ENCODE peak calls at places on chromosomes 11 and 22, in four cellular contexts. One of them, this sample, is unnamed.

GRCh38 chr11:6911946-6912345 is 8.9 kb upstream of the OR2D3 start:
- DNase-seq in amygdala: no peak
- DNase-seq in Ammon's horn: no peak
- DNase-seq in naive thymus-derived CD4-positive, alpha-beta T cell: no peak
- DNase-seq in this sample: no peak

GRCh38 chr11:94130589-94131362 is 2.1 kb downstream of the PANX1 start:
- DNase-seq in amygdala: no peak
- DNase-seq in Ammon's horn: no peak
- DNase-seq in naive thymus-derived CD4-positive, alpha-beta T cell: no peak
- DNase-seq in this sample: no peak

GRCh38 chr11:28961726-28962125 is 853.5 kb downstream of the METTL15 start:
- DNase-seq in amygdala: no peak
- DNase-seq in Ammon's horn: no peak
- DNase-seq in naive thymus-derived CD4-positive, alpha-beta T cell: no peak
- DNase-seq in this sample: no peak

GRCh38 chr11:47917643-47918369 is 62.6 kb upstream of the PTPRJ start:
- DNase-seq in amygdala: peak; percentile 44
- DNase-seq in Ammon's horn: peak; percentile 49
- DNase-seq in naive thymus-derived CD4-positive, alpha-beta T cell: no peak
- DNase-seq in this sample: peak; percentile 92

GRCh38 chr11:117221775-117222517 is 9.9 kb downstream of the PCSK7 start:
- DNase-seq in amygdala: no peak
- DNase-seq in Ammon's horn: no peak
- DNase-seq in naive thymus-derived CD4-positive, alpha-beta T cell: no peak
- DNase-seq in this sample: peak; percentile 40

GRCh38 chr22:32325416-32325801 is 32.3 kb upstream of the RFPL3 start:
- DNase-seq in amygdala: no peak
- DNase-seq in Ammon's horn: no peak
- DNase-seq in naive thymus-derived CD4-positive, alpha-beta T cell: no peak
- DNase-seq in this sample: peak; percentile 70

GRCh38 chr11:35323076-35323868 is 96.1 kb downstream of the SLC1A2 start:
- DNase-seq in amygdala: no peak
- DNase-seq in Ammon's horn: no peak
- DNase-seq in naive thymus-derived CD4-positive, alpha-beta T cell: no peak
- DNase-seq in this sample: no peak

GRCh38 chr22:17217179-17217578 is 2.1 kb downstream of the ADA2 start:
- DNase-seq in amygdala: no peak
- DNase-seq in Ammon's horn: no peak
- DNase-seq in naive thymus-derived CD4-positive, alpha-beta T cell: no peak
- DNase-seq in this sample: no peak

GRCh38 chr11:85558411-85558810 is 68.7 kb downstream of the DLG2 start:
- DNase-seq in amygdala: no peak
- DNase-seq in Ammon's horn: no peak
- DNase-seq in naive thymus-derived CD4-positive, alpha-beta T cell: no peak
- DNase-seq in this sample: no peak

GRCh38 chr11:65382036-65382803 is at the start of gene SLC25A45:
- DNase-seq in amygdala: peak; percentile 86
- DNase-seq in Ammon's horn: peak; percentile 95
- DNase-seq in naive thymus-derived CD4-positive, alpha-beta T cell: peak; percentile 82
- DNase-seq in this sample: peak; percentile 92